ENCODE peak calls at places on chromosomes 13 and 19, in eight cellular contexts. One of them, this sample, is unnamed.

GRCh38 chr13:30443957-30444404 is 21.7 kb downstream of the UBE2L5 start:
- DNase-seq in fibroblast of lung: no peak
- DNase-seq in nucleus accumbens: no peak
- DNase-seq in ELF-1: peak
- DNase-seq in OCI-LY7: peak
- DNase-seq in suprapubic skin: no peak
- DNase-seq in kidney: no peak
- DNase-seq in M059J: no peak
- DNase-seq in this sample: no peak

GRCh38 chr13:27276188-27276587 is 5.6 kb downstream of the RASL11A start:
- DNase-seq in nucleus accumbens: no peak
- DNase-seq in M059J: peak
- DNase-seq in ELF-1: no peak
- DNase-seq in suprapubic skin: no peak
- DNase-seq in kidney: no peak
- DNase-seq in fibroblast of lung: peak
- DNase-seq in OCI-LY7: no peak
- DNase-seq in this sample: no peak

GRCh38 chr13:101942038-101942437 is 459.8 kb downstream of the FGF14 start:
- DNase-seq in kidney: no peak
- DNase-seq in ELF-1: no peak
- DNase-seq in fibroblast of lung: peak
- DNase-seq in M059J: peak
- DNase-seq in OCI-LY7: peak
- DNase-seq in suprapubic skin: no peak
- DNase-seq in nucleus accumbens: no peak
- DNase-seq in this sample: no peak

GRCh38 chr13:50156140-50156539 is 140.9 kb downstream of the KCNRG start:
- DNase-seq in nucleus accumbens: no peak
- DNase-seq in kidney: no peak
- DNase-seq in fibroblast of lung: peak
- DNase-seq in M059J: peak
- DNase-seq in suprapubic skin: no peak
- DNase-seq in OCI-LY7: no peak
- DNase-seq in ELF-1: no peak
- DNase-seq in this sample: no peak

GRCh38 chr13:21476893-21477472 is 17.9 kb upstream of the ZDHHC20 start:
- DNase-seq in fibroblast of lung: peak
- DNase-seq in M059J: peak
- DNase-seq in suprapubic skin: peak
- DNase-seq in OCI-LY7: peak
- DNase-seq in nucleus accumbens: peak
- DNase-seq in ELF-1: peak
- DNase-seq in kidney: peak
- DNase-seq in this sample: peak

GRCh38 chr13:106963151-106963550 is 395.2 kb upstream of the ARGLU1 start:
- DNase-seq in suprapubic skin: no peak
- DNase-seq in kidney: no peak
- DNase-seq in nucleus accumbens: no peak
- DNase-seq in fibroblast of lung: no peak
- DNase-seq in M059J: no peak
- DNase-seq in ELF-1: no peak
- DNase-seq in OCI-LY7: no peak
- DNase-seq in this sample: no peak

GRCh38 chr13:95918860-95919259 is 134.3 kb downstream of the UGGT2 start:
- DNase-seq in kidney: no peak
- DNase-seq in fibroblast of lung: no peak
- DNase-seq in suprapubic skin: no peak
- DNase-seq in ELF-1: no peak
- DNase-seq in M059J: no peak
- DNase-seq in OCI-LY7: no peak
- DNase-seq in nucleus accumbens: no peak
- DNase-seq in this sample: no peak

GRCh38 chr13:23443878-23444277 is 10.4 kb upstream of the SACS start:
- DNase-seq in suprapubic skin: no peak
- DNase-seq in ELF-1: no peak
- DNase-seq in OCI-LY7: no peak
- DNase-seq in nucleus accumbens: no peak
- DNase-seq in kidney: no peak
- DNase-seq in M059J: no peak
- DNase-seq in fibroblast of lung: no peak
- DNase-seq in this sample: no peak

GRCh38 chr13:51639171-51639570 is 54.9 kb downstream of the WDFY2 start:
- DNase-seq in kidney: no peak
- DNase-seq in nucleus accumbens: no peak
- DNase-seq in OCI-LY7: no peak
- DNase-seq in suprapubic skin: no peak
- DNase-seq in ELF-1: no peak
- DNase-seq in fibroblast of lung: no peak
- DNase-seq in M059J: no peak
- DNase-seq in this sample: no peak

GRCh38 chr19:2982983-2983350 is 5.6 kb downstream of the TLE6 start:
- DNase-seq in OCI-LY7: no peak
- DNase-seq in nucleus accumbens: peak
- DNase-seq in fibroblast of lung: peak
- DNase-seq in suprapubic skin: peak
- DNase-seq in M059J: peak
- DNase-seq in ELF-1: no peak
- DNase-seq in kidney: peak
- DNase-seq in this sample: no peak

GRCh38 chr13:30872685-30873443 is 33.2 kb upstream of the MEDAG start:
- DNase-seq in OCI-LY7: no peak
- DNase-seq in ELF-1: peak
- DNase-seq in kidney: no peak
- DNase-seq in M059J: peak
- DNase-seq in nucleus accumbens: no peak
- DNase-seq in fibroblast of lung: peak
- DNase-seq in suprapubic skin: no peak
- DNase-seq in this sample: no peak

GRCh38 chr13:33119022-33119735 is 103.0 kb downstream of the KL start:
- DNase-seq in OCI-LY7: no peak
- DNase-seq in kidney: no peak
- DNase-seq in nucleus accumbens: no peak
- DNase-seq in fibroblast of lung: no peak
- DNase-seq in suprapubic skin: no peak
- DNase-seq in ELF-1: no peak
- DNase-seq in M059J: peak
- DNase-seq in this sample: no peak

GRCh38 chr19:35657904-35658700 is 8.2 kb upstream of the UPK1A start:
- DNase-seq in ELF-1: no peak
- DNase-seq in kidney: no peak
- DNase-seq in fibroblast of lung: no peak
- DNase-seq in nucleus accumbens: no peak
- DNase-seq in OCI-LY7: no peak
- DNase-seq in suprapubic skin: no peak
- DNase-seq in M059J: peak
- DNase-seq in this sample: no peak

GRCh38 chr19:3533563-3534216 is 5.3 kb upstream of the TEKTIP1 start:
- DNase-seq in nucleus accumbens: no peak
- DNase-seq in kidney: no peak
- DNase-seq in OCI-LY7: no peak
- DNase-seq in suprapubic skin: no peak
- DNase-seq in fibroblast of lung: no peak
- DNase-seq in ELF-1: no peak
- DNase-seq in M059J: no peak
- DNase-seq in this sample: no peak

GRCh38 chr13:38228322-38228721 is 121.3 kb upstream of the UFM1 start:
- DNase-seq in OCI-LY7: no peak
- DNase-seq in fibroblast of lung: no peak
- DNase-seq in kidney: no peak
- DNase-seq in M059J: no peak
- DNase-seq in suprapubic skin: no peak
- DNase-seq in ELF-1: no peak
- DNase-seq in nucleus accumbens: no peak
- DNase-seq in this sample: no peak

GRCh38 chr13:30373727-30374126 is 48.6 kb upstream of the UBE2L5 start:
- DNase-seq in ELF-1: no peak
- DNase-seq in M059J: no peak
- DNase-seq in suprapubic skin: no peak
- DNase-seq in OCI-LY7: peak
- DNase-seq in nucleus accumbens: no peak
- DNase-seq in kidney: no peak
- DNase-seq in fibroblast of lung: no peak
- DNase-seq in this sample: peak

GRCh38 chr13:99087954-99088491 is 110.2 kb upstream of the DOCK9 start:
- DNase-seq in M059J: no peak
- DNase-seq in ELF-1: no peak
- DNase-seq in OCI-LY7: peak
- DNase-seq in fibroblast of lung: no peak
- DNase-seq in suprapubic skin: no peak
- DNase-seq in kidney: no peak
- DNase-seq in nucleus accumbens: no peak
- DNase-seq in this sample: peak

GRCh38 chr13:75271851-75272250 is 210.1 kb downstream of the TBC1D4 start:
- DNase-seq in ELF-1: no peak
- DNase-seq in nucleus accumbens: no peak
- DNase-seq in M059J: peak
- DNase-seq in suprapubic skin: no peak
- DNase-seq in fibroblast of lung: peak
- DNase-seq in OCI-LY7: no peak
- DNase-seq in kidney: no peak
- DNase-seq in this sample: no peak

GRCh38 chr13:74219571-74219970 is 85.4 kb upstream of the KLF12 start:
- DNase-seq in fibroblast of lung: no peak
- DNase-seq in M059J: no peak
- DNase-seq in kidney: no peak
- DNase-seq in ELF-1: no peak
- DNase-seq in nucleus accumbens: no peak
- DNase-seq in OCI-LY7: no peak
- DNase-seq in suprapubic skin: no peak
- DNase-seq in this sample: no peak

GRCh38 chr13:94708031-94708571 is 4.2 kb downstream of the SOX21 start:
- DNase-seq in suprapubic skin: no peak
- DNase-seq in M059J: no peak
- DNase-seq in kidney: no peak
- DNase-seq in nucleus accumbens: peak
- DNase-seq in OCI-LY7: no peak
- DNase-seq in ELF-1: peak
- DNase-seq in fibroblast of lung: no peak
- DNase-seq in this sample: no peak

GRCh38 chr13:103371271-103371670 is 305.1 kb upstream of the SLC10A2 start:
- DNase-seq in nucleus accumbens: no peak
- DNase-seq in OCI-LY7: no peak
- DNase-seq in M059J: no peak
- DNase-seq in suprapubic skin: no peak
- DNase-seq in fibroblast of lung: peak
- DNase-seq in ELF-1: no peak
- DNase-seq in kidney: no peak
- DNase-seq in this sample: no peak

GRCh38 chr19:32066056-32066455 is 279.4 kb upstream of the ZNF507 start:
- DNase-seq in ELF-1: no peak
- DNase-seq in suprapubic skin: no peak
- DNase-seq in fibroblast of lung: no peak
- DNase-seq in nucleus accumbens: no peak
- DNase-seq in kidney: no peak
- DNase-seq in M059J: no peak
- DNase-seq in OCI-LY7: no peak
- DNase-seq in this sample: no peak

GRCh38 chr13:114259374-114259773 is 22.0 kb upstream of the UPF3A start:
- DNase-seq in OCI-LY7: no peak
- DNase-seq in kidney: no peak
- DNase-seq in nucleus accumbens: no peak
- DNase-seq in fibroblast of lung: no peak
- DNase-seq in M059J: no peak
- DNase-seq in ELF-1: no peak
- DNase-seq in suprapubic skin: no peak
- DNase-seq in this sample: no peak

GRCh38 chr13:48660356-48661076 is 6.8 kb downstream of the CYSLTR2 start:
- DNase-seq in kidney: no peak
- DNase-seq in ELF-1: peak
- DNase-seq in nucleus accumbens: no peak
- DNase-seq in suprapubic skin: no peak
- DNase-seq in fibroblast of lung: no peak
- DNase-seq in OCI-LY7: no peak
- DNase-seq in M059J: no peak
- DNase-seq in this sample: no peak

GRCh38 chr13:97231832-97232201 is 9.7 kb downstream of the MBNL2 start:
- DNase-seq in OCI-LY7: no peak
- DNase-seq in ELF-1: no peak
- DNase-seq in M059J: no peak
- DNase-seq in suprapubic skin: no peak
- DNase-seq in fibroblast of lung: no peak
- DNase-seq in nucleus accumbens: no peak
- DNase-seq in kidney: no peak
- DNase-seq in this sample: no peak

GRCh38 chr13:102555914-102556553 is 40.8 kb upstream of the TPP2 start:
- DNase-seq in fibroblast of lung: peak
- DNase-seq in ELF-1: peak
- DNase-seq in suprapubic skin: no peak
- DNase-seq in OCI-LY7: peak
- DNase-seq in nucleus accumbens: no peak
- DNase-seq in M059J: peak
- DNase-seq in kidney: no peak
- DNase-seq in this sample: no peak

GRCh38 chr13:44274838-44275237 is 98.8 kb upstream of the SERP2 start:
- DNase-seq in fibroblast of lung: peak
- DNase-seq in kidney: no peak
- DNase-seq in OCI-LY7: peak
- DNase-seq in M059J: peak
- DNase-seq in ELF-1: no peak
- DNase-seq in suprapubic skin: no peak
- DNase-seq in nucleus accumbens: no peak
- DNase-seq in this sample: no peak

GRCh38 chr13:76723551-76724232 is 162.5 kb downstream of the KCTD12 start:
- DNase-seq in kidney: no peak
- DNase-seq in fibroblast of lung: peak
- DNase-seq in ELF-1: peak
- DNase-seq in M059J: peak
- DNase-seq in OCI-LY7: no peak
- DNase-seq in nucleus accumbens: no peak
- DNase-seq in suprapubic skin: no peak
- DNase-seq in this sample: no peak

GRCh38 chr19:51891193-51891747 is 3.5 kb upstream of the ZNF577 start:
- DNase-seq in OCI-LY7: no peak
- DNase-seq in suprapubic skin: no peak
- DNase-seq in kidney: no peak
- DNase-seq in M059J: peak
- DNase-seq in fibroblast of lung: peak
- DNase-seq in ELF-1: peak
- DNase-seq in nucleus accumbens: no peak
- DNase-seq in this sample: no peak

GRCh38 chr19:45171211-45171623 is 6.8 kb downstream of the TRAPPC6A start:
- DNase-seq in kidney: no peak
- DNase-seq in OCI-LY7: no peak
- DNase-seq in suprapubic skin: no peak
- DNase-seq in fibroblast of lung: no peak
- DNase-seq in nucleus accumbens: no peak
- DNase-seq in ELF-1: no peak
- DNase-seq in M059J: no peak
- DNase-seq in this sample: peak

GRCh38 chr19:29666634-29667389 is 1.6 kb downstream of the PLEKHF1 start:
- DNase-seq in kidney: peak
- DNase-seq in OCI-LY7: no peak
- DNase-seq in M059J: peak
- DNase-seq in ELF-1: peak
- DNase-seq in suprapubic skin: no peak
- DNase-seq in nucleus accumbens: no peak
- DNase-seq in fibroblast of lung: peak
- DNase-seq in this sample: no peak

GRCh38 chr19:46697142-46697960 is 19.6 kb downstream of the PRKD2 start:
- DNase-seq in nucleus accumbens: peak
- DNase-seq in OCI-LY7: peak
- DNase-seq in fibroblast of lung: peak
- DNase-seq in suprapubic skin: peak
- DNase-seq in kidney: peak
- DNase-seq in ELF-1: peak
- DNase-seq in M059J: no peak
- DNase-seq in this sample: no peak

GRCh38 chr13:32881074-32881791 is 135.0 kb upstream of the KL start:
- DNase-seq in OCI-LY7: no peak
- DNase-seq in ELF-1: no peak
- DNase-seq in M059J: peak
- DNase-seq in suprapubic skin: no peak
- DNase-seq in fibroblast of lung: peak
- DNase-seq in nucleus accumbens: no peak
- DNase-seq in kidney: no peak
- DNase-seq in this sample: no peak

GRCh38 chr13:30409911-30410704 is 12.2 kb upstream of the UBE2L5 start:
- DNase-seq in fibroblast of lung: peak
- DNase-seq in ELF-1: peak
- DNase-seq in OCI-LY7: no peak
- DNase-seq in suprapubic skin: no peak
- DNase-seq in M059J: peak
- DNase-seq in kidney: no peak
- DNase-seq in nucleus accumbens: no peak
- DNase-seq in this sample: no peak